ENCODE peak calls at places on chromosomes 2 and 18, in four cellular contexts. F is astrocyte of the cerebellum, J is AG04450, Q is colonic mucosa. Z is an unnamed sample.

GRCh38 chr2:66581461-66582363 is 146.8 kb downstream of the MEIS1 start:
- DNase-seq in F (no peak), J (no peak), Q (no peak), Z (no peak)

GRCh38 chr2:237818066-237818473 is 19.5 kb downstream of the RBM44 start:
- DNase-seq in F (no peak), J (no peak), Q (no peak), Z (peak; percentile 60)

GRCh38 chr2:143686585-143687164 is 557.5 kb downstream of the ARHGAP15 start:
- DNase-seq in F (peak; percentile 11), J (peak; percentile 6), Q (no peak), Z (peak; percentile 8)

GRCh38 chr2:219228745-219229374 is 576 bp downstream of the ATG9A start:
- DNase-seq in F (no peak), J (no peak), Q (no peak), Z (no peak)

GRCh38 chr2:120293123-120293990 is 40.7 kb downstream of the RALB start:
- DNase-seq in F (no peak), J (no peak), Q (no peak), Z (no peak)

GRCh38 chr2:236657801-236658200 is 88.2 kb downstream of the ACKR3 start:
- DNase-seq in F (no peak), J (no peak), Q (no peak), Z (no peak)

GRCh38 chr2:66985901-66986300 is 411.2 kb upstream of the ETAA1 start:
- DNase-seq in F (no peak), J (no peak), Q (no peak), Z (no peak)

GRCh38 chr2:121210691-121211090 is 74.3 kb downstream of the TFCP2L1 start:
- DNase-seq in F (no peak), J (no peak), Q (peak; percentile 92), Z (no peak)

GRCh38 chr2:128756372-128756730 is 437.7 kb upstream of the HS6ST1 start:
- DNase-seq in F (no peak), J (no peak), Q (no peak), Z (no peak)

GRCh38 chr2:162579986-162580385 is 236.1 kb downstream of the GCA start:
- DNase-seq in F (no peak), J (no peak), Q (no peak), Z (no peak)

GRCh38 chr18:45805551-45805950 is 19.9 kb upstream of the SIGLEC15 start:
- DNase-seq in F (no peak), J (no peak), Q (no peak), Z (no peak)

GRCh38 chr2:54728669-54729120 is 5.2 kb downstream of the EML6 start:
- DNase-seq in F (peak; percentile 47), J (peak; percentile 30), Q (no peak), Z (peak; percentile 34)

GRCh38 chr2:3265981-3266726 is 111.5 kb downstream of the EIPR1 start:
- DNase-seq in F (no peak), J (no peak), Q (no peak), Z (no peak)

GRCh38 chr2:225841314-225841713 is 441.8 kb downstream of the NYAP2 start:
- DNase-seq in F (peak; percentile 53), J (no peak), Q (no peak), Z (peak; percentile 11)

GRCh38 chr18:50240083-50240563 is 26.2 kb downstream of the CFAP53 start:
- DNase-seq in F (no peak), J (no peak), Q (peak; percentile 38), Z (no peak)

GRCh38 chr2:166959556-166959955 is 71.3 kb downstream of the XIRP2 start:
- DNase-seq in F (no peak), J (no peak), Q (no peak), Z (no peak)

GRCh38 chr2:53829252-53829651 is 30.5 kb downstream of the GPR75 start:
- DNase-seq in F (no peak), J (no peak), Q (no peak), Z (no peak)

GRCh38 chr2:63790913-63791312 is 50.8 kb upstream of the UGP2 start:
- DNase-seq in F (peak; percentile 79), J (peak; percentile 59), Q (no peak), Z (no peak)

GRCh38 chr18:44920441-44920840 is 239.8 kb downstream of the SETBP1 start:
- DNase-seq in F (no peak), J (no peak), Q (no peak), Z (no peak)

GRCh38 chr2:32678825-32679224 is 51.0 kb downstream of the TTC27 start:
- DNase-seq in F (peak; percentile 57), J (no peak), Q (no peak), Z (peak; percentile 53)
- TF ChIP-seq CTCF in F (no peak), J (no peak), Q (no peak), Z (peak; percentile 6)

GRCh38 chr2:174750923-174751441 is 13.3 kb downstream of the CHRNA1 start:
- DNase-seq in F (no peak), J (no peak), Q (no peak), Z (no peak)
- TF ChIP-seq CTCF in F (no peak), J (no peak), Q (no peak), Z (no peak)

DNA sequence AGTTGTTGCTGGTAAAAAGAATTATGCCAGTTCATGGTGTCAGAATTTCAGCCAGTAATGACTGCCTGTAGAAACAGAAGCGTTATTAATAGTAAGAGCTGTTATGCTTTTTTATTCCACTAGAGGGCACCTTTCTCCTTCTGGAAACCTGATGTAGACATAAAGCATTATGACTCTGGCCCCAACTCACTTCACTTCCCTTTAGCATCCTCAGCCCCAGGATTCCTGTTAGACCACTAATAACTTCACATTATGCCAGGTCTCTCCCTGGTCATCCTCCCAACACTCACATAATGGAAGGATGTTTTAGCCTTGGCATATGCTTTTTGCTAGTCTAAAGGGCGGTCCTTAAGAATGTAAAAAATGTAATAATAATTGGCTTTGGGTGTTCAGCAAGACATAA is 34.9 kb downstream of the C18orf54 start:
- DNase-seq in F (peak; percentile 58), J (peak; percentile 34), Q (no peak), Z (peak; percentile 25)
- TF ChIP-seq CTCF in F (peak; percentile 63), J (peak; percentile 76), Q (peak; percentile 77), Z (peak; percentile 71)

GRCh38 chr18:26185267-26185666 is 41.0 kb upstream of the TAF4B start:
- DNase-seq in F (no peak), J (no peak), Q (no peak), Z (no peak)
- TF ChIP-seq CTCF in F (peak; percentile 14), J (no peak), Q (no peak), Z (no peak)